ENCODE peak calls at places on chromosomes 11 and 22, in six cellular contexts. P is heart right ventricle; Q is NCI-H2029 treated with DMSO at 0.1 percent for 48 hours; D is GM20000; U is activated CD4-positive, alpha-beta T cell treated with anti-CD3 and anti-CD28 coated beads for 48 hours; C is adipocyte. F is an unnamed sample.

GRCh38 chr11:46710821-46711269 is 8.2 kb upstream of the F2 start:
- DNase-seq in P (peak; percentile 86), Q (no peak), U (no peak), C (peak; percentile 80), D (no peak), F (peak; percentile 87)

GRCh38 chr11:75800728-75801361 is 14.2 kb upstream of the UVRAG start:
- DNase-seq in C (no peak), P (no peak), D (no peak), Q (no peak), U (no peak), F (no peak)

GRCh38 chr11:67667490-67668190 is 6.8 kb downstream of the ALDH3B2 start:
- DNase-seq in C (no peak), P (no peak), Q (no peak), D (no peak), U (no peak), F (no peak)

GRCh38 chr11:50080256-50080655 is 47.6 kb downstream of the OR4C45 start:
- DNase-seq in D (no peak), C (no peak), U (no peak), Q (no peak), P (no peak), F (no peak)

GRCh38 chr11:15655552-15655951 is 540.8 kb downstream of the INSC start:
- DNase-seq in D (no peak), U (no peak), C (no peak), Q (no peak), P (no peak), F (no peak)

GRCh38 chr22:19880786-19881569 is 26.3 kb upstream of the GNB1L start:
- DNase-seq in D (no peak), C (peak; percentile 97), U (no peak), P (peak; percentile 51), Q (no peak), F (peak; percentile 22)

GRCh38 chr11:70420008-70420464 is 21.7 kb downstream of the CTTN start:
- DNase-seq in U (no peak), D (no peak), Q (no peak), C (no peak), P (no peak), F (no peak)

GRCh38 chr11:125679397-125679796 is 1.2 kb downstream of the ACRV1 start:
- DNase-seq in D (no peak), U (no peak), C (peak; percentile 4), P (no peak), Q (no peak), F (no peak)

GRCh38 chr11:88433546-88434230 is 96.2 kb upstream of the CTSC start:
- DNase-seq in Q (no peak), C (no peak), P (no peak), D (no peak), U (no peak), F (no peak)

GRCh38 chr11:63782749-63783148 is 14.2 kb upstream of the ZFTA start:
- DNase-seq in C (no peak), P (no peak), U (no peak), D (no peak), Q (no peak), F (no peak)

GRCh38 chr22:38788417-38788816 is 5.5 kb downstream of the DNAL4 start:
- DNase-seq in C (peak; percentile 96), Q (no peak), U (no peak), P (peak; percentile 72), D (no peak), F (peak; percentile 91)

GRCh38 chr11:2265396-2265795 is 5.0 kb downstream of the ASCL2 start:
- DNase-seq in P (no peak), Q (no peak), U (peak; percentile 49), C (no peak), D (no peak), F (peak; percentile 27)

GRCh38 chr11:133978816-133979215 is 22.0 kb upstream of the IGSF9B start:
- DNase-seq in C (no peak), P (no peak), U (no peak), D (no peak), Q (no peak), F (no peak)

GRCh38 chr22:27686534-27686933 is 115.0 kb downstream of the MN1 start:
- DNase-seq in Q (no peak), P (peak; percentile 89), D (no peak), C (peak; percentile 83), U (no peak), F (peak; percentile 96)

GRCh38 chr22:38614331-38615122 is 41.7 kb downstream of the FAM227A start:
- DNase-seq in P (peak; percentile 28), Q (no peak), D (no peak), C (no peak), U (no peak), F (no peak)

GRCh38 chr11:64809781-64810241 is 540 bp downstream of the MEN1 start:
- DNase-seq in D (peak; percentile 46), U (peak; percentile 46), P (no peak), Q (no peak), C (peak; percentile 58), F (no peak)

GRCh38 chr11:85947431-85948272 is 92.5 kb downstream of the CCDC83 start:
- DNase-seq in U (peak; percentile 55), P (peak; percentile 74), Q (no peak), C (peak; percentile 91), D (peak; percentile 36), F (no peak)

GRCh38 chr11:911031-911889 is 650 bp upstream of the CHID1 start:
- DNase-seq in D (peak; percentile 67), Q (no peak), P (peak; percentile 41), C (peak; percentile 72), U (peak; percentile 62), F (peak; percentile 75)

GRCh38 chr11:133937468-133937867 is 19.3 kb downstream of the IGSF9B start:
- DNase-seq in Q (no peak), U (no peak), P (no peak), D (no peak), C (no peak), F (no peak)

GRCh38 chr22:24429411-24430365 is 2.3 kb downstream of the ADORA2A start:
- DNase-seq in C (no peak), D (peak; percentile 81), Q (no peak), P (peak; percentile 65), U (peak; percentile 84), F (peak; percentile 73)

GRCh38 chr11:126879516-126879915 is 121.1 kb downstream of the KIRREL3 start:
- DNase-seq in C (no peak), P (no peak), U (no peak), D (no peak), Q (no peak), F (no peak)

GRCh38 chr11:116721983-116722382 is 50.8 kb downstream of the BUD13 start:
- DNase-seq in P (no peak), D (no peak), Q (no peak), C (peak; percentile 8), U (no peak), F (no peak)

GRCh38 chr22:36027960-36028645 is 521 bp downstream of the RBFOX2 start:
- DNase-seq in D (no peak), C (no peak), U (no peak), Q (no peak), P (peak; percentile 36), F (peak; percentile 45)

GRCh38 chr11:84719935-84720577 is 907.1 kb downstream of the DLG2 start:
- DNase-seq in Q (no peak), U (no peak), C (no peak), P (no peak), D (no peak), F (no peak)

GRCh38 chr11:73469401-73469800 is 93.2 kb downstream of the RELT start:
- DNase-seq in U (no peak), P (no peak), C (peak; percentile 38), Q (no peak), D (no peak), F (peak; percentile 83)

GRCh38 chr11:19632435-19632834 is 80.2 kb upstream of the NAV2 start:
- DNase-seq in C (peak; percentile 31), P (no peak), D (no peak), Q (no peak), U (no peak), F (no peak)

GRCh38 chr22:26580240-26580962 is 9.5 kb downstream of the TPST2 start:
- DNase-seq in U (no peak), D (no peak), P (no peak), C (no peak), Q (no peak), F (no peak)

GRCh38 chr11:37449146-37449545 is 851.1 kb upstream of the RAG2 start:
- DNase-seq in C (peak; percentile 88), P (no peak), D (no peak), Q (no peak), U (no peak), F (peak; percentile 15)

GRCh38 chr11:73372371-73372993 is 3.7 kb upstream of the RELT start:
- DNase-seq in C (no peak), U (no peak), D (no peak), P (no peak), Q (no peak), F (no peak)

F was measured in adrenal gland.